ENCODE peak calls at places on chromosomes 7 and 10, in eight cellular contexts. P, Q, A, F, K, B, S and H are unnamed samples.

GRCh38 chr10:128209862-128210214 is 83.6 kb upstream of the MKI67 start:
- DNase-seq in P (no peak), Q (no peak), A (no peak), F (no peak), K (no peak), B (no peak), S (no peak), H (no peak)

GRCh38 chr7:55546826-55547225 is 25.5 kb downstream of the VOPP1 start:
- DNase-seq in P (peak; percentile 75), Q (peak; percentile 31), A (no peak), F (peak; percentile 51), K (no peak), B (peak; percentile 82), S (no peak), H (peak; percentile 48)

GRCh38 chr7:149716007-149716931 is 57.1 kb downstream of the ZNF467 start:
- DNase-seq in P (no peak), Q (no peak), A (no peak), F (no peak), K (no peak), B (peak; percentile 22), S (peak; percentile 10), H (no peak)

GRCh38 chr7:140402178-140402835 is 1.6 kb upstream of the RAB19 start:
- DNase-seq in P (no peak), Q (no peak), A (no peak), F (no peak), K (no peak), B (peak; percentile 72), S (no peak), H (no peak)

GRCh38 chr7:100546129-100546867 is 7.3 kb downstream of the AGFG2 start:
- DNase-seq in P (no peak), Q (peak; percentile 49), A (no peak), F (no peak), K (no peak), B (peak; percentile 8), S (peak; percentile 55), H (no peak)

GRCh38 chr7:44286182-44286617 is 39.2 kb downstream of the CAMK2B start:
- DNase-seq in P (no peak), Q (no peak), A (peak; percentile 6), F (no peak), K (peak; percentile 4), B (no peak), S (no peak), H (no peak)

GRCh38 chr7:74587435-74588126 is 69.9 kb upstream of the GTF2I start:
- DNase-seq in P (peak; percentile 85), Q (peak; percentile 90), A (no peak), F (no peak), K (peak; percentile 71), B (peak; percentile 91), S (peak; percentile 89), H (no peak)

GRCh38 chr7:2503056-2503941 is 16.3 kb upstream of the LFNG start:
- DNase-seq in P (no peak), Q (no peak), A (no peak), F (no peak), K (no peak), B (no peak), S (no peak), H (no peak)

GRCh38 chr7:30928254-30928872 is 16.7 kb downstream of the AQP1 start:
- DNase-seq in P (no peak), Q (peak; percentile 2), A (peak; percentile 4), F (no peak), K (no peak), B (no peak), S (peak; percentile 6), H (no peak)

GRCh38 chr7:92633211-92633906 is 43.2 kb upstream of the FAM133B start:
- DNase-seq in P (peak; percentile 23), Q (peak; percentile 55), A (no peak), F (peak; percentile 66), K (no peak), B (peak; percentile 98), S (no peak), H (no peak)

GRCh38 chr7:30936650-30937245 is 25.1 kb downstream of the AQP1 start:
- DNase-seq in P (no peak), Q (no peak), A (no peak), F (no peak), K (no peak), B (no peak), S (no peak), H (peak; percentile 6)

GRCh38 chr7:100570954-100571828 is 2.5 kb downstream of the SAP25 start:
- DNase-seq in P (no peak), Q (peak; percentile 80), A (no peak), F (no peak), K (peak; percentile 51), B (peak; percentile 40), S (no peak), H (no peak)

GRCh38 chr7:158729646-158730382 is 25.2 kb upstream of the NCAPG2 start:
- DNase-seq in P (no peak), Q (no peak), A (no peak), F (no peak), K (no peak), B (no peak), S (no peak), H (no peak)

GRCh38 chr10:133377025-133377817 is 1.8 kb upstream of the PAOX start:
- DNase-seq in P (no peak), Q (no peak), A (no peak), F (no peak), K (no peak), B (no peak), S (no peak), H (no peak)

GRCh38 chr7:22681852-22682657 is 44.9 kb upstream of the IL6 start:
- DNase-seq in P (no peak), Q (no peak), A (no peak), F (no peak), K (no peak), B (no peak), S (no peak), H (no peak)

GRCh38 chr7:118803-119376 is 73.5 kb upstream of the FAM20C start:
- DNase-seq in P (no peak), Q (peak; percentile 4), A (no peak), F (no peak), K (no peak), B (no peak), S (no peak), H (no peak)

GRCh38 chr10:128147669-128148068 is 21.4 kb upstream of the MKI67 start:
- DNase-seq in P (no peak), Q (no peak), A (no peak), F (no peak), K (no peak), B (peak; percentile 77), S (no peak), H (no peak)

DNA sequence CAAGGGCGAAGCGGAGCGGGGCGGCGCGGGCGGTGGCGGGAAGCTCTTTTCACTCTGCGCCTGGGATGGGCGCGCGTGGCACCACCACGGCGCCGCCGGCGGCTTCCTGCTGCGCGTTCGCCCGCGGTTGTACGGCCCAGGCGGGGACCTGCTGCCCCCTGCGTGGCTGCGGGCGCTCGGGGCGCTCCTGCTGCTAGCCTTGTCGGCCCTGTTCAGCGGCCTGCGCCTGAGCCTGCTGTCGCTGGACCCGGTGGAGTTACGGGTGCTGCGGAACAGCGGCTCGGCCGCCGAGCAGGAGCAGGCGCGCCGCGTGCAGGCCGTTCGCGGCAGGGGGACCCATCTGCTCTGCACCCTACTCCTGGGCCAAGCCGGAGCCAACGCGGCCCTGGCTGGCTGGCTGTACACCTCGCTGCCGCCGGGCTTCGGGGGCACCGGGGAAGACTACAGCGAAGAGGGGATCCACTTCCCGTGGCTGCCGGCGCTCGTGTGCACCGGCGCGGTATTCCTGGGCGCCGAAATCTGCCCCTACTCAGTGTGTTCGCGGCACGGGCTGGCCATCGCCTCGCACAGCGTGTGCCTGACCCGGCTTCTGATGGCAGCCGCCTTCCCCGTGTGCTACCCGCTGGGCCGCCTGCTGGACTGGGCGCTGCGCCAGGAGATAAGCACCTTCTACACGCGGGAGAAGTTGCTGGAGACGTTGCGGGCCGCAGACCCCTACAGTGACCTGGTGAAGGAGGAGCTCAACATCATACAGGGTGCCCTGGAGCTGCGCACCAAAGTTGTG is 927 bp downstream of the CNNM1 start:
- DNase-seq in P (no peak), Q (peak; percentile 52), A (no peak), F (no peak), K (peak; percentile 56), B (peak; percentile 17), S (peak; percentile 45), H (no peak)
- TF ChIP-seq CTCF in P (no peak), Q (no peak), A (no peak), F (no peak), K (no peak), B (no peak), S (no peak), H (no peak)

GRCh38 chr7:134254311-134254710 is 62.4 kb downstream of the SLC35B4 start:
- DNase-seq in P (no peak), Q (no peak), A (no peak), F (peak; percentile 10), K (no peak), B (no peak), S (no peak), H (no peak)

DNA sequence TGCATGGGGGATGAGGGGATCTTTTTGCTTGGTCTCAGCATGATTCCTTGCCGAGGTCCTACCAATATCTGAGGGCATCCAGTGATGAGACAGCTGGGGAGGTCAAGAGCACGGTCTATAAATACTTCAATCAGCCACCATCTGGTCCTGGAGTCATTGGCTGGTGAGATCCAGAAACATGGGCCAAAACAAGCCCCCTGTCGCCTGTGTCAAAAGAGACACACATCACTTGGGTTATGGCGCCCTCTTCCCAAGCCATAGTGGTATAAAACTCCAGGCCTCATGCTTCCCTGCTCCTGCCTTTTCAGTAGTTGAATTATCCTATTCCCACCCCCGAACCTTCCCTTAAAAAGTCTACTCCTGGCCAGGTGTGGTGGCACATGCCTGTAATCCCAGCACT is 60.9 kb downstream of the SLC35B4 start:
- DNase-seq in P (no peak), Q (no peak), A (no peak), F (no peak), K (no peak), B (no peak), S (no peak), H (no peak)
- TF ChIP-seq CTCF in P (no peak), Q (no peak), A (no peak), F (no peak), K (no peak), B (no peak), S (no peak), H (peak; percentile 19)

GRCh38 chr10:121975295-121976086 is 474 bp upstream of the NSMCE4A start:
- DNase-seq in P (no peak), Q (no peak), A (no peak), F (no peak), K (no peak), B (no peak), S (no peak), H (peak; percentile 58)
- TF ChIP-seq CTCF in P (peak; percentile 71), Q (peak; percentile 70), A (no peak), F (no peak), K (peak; percentile 4), B (no peak), S (peak; percentile 95), H (no peak)

DNA sequence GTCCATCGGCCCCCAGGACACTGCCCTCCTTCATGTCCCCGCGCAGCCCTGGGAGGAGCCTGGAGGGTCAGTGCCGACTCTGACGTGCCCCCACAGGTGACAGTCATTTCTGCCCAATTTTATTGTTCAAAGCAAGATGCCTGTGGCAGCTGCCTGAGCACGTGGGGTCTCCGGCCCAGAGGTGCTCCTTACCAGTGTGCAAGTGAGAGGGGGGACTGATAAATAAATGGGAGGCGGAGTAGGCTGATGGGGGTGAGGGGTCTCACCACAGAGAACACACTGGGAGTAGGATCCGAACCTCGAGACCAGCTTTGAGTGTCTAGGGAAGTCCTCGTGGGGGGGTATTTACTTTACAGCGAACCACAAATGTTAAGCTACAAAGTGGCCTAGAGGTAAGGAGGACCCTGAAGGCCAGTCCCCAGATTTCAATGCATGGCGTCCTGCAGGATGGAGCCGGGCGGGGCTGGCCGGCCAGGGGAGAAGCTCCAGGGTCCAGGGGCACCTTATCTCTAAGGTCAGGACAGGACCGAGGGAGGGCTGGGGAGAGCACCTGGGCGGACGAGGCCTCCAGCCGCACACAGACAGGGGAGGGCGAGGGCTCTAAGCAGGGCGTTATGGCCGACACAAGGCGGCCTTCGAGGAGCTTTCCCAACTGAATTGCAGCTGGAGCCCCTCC is 96.2 kb upstream of the DIP2C start:
- DNase-seq in P (no peak), Q (no peak), A (peak; percentile 10), F (no peak), K (no peak), B (no peak), S (peak; percentile 21), H (peak; percentile 10)
- TF ChIP-seq CTCF in P (no peak), Q (no peak), A (no peak), F (no peak), K (no peak), B (no peak), S (no peak), H (no peak)